ENCODE peak calls at places on chromosomes 16 and 17, in seven cellular contexts. E is testis, U is tibial artery, R is mesothelial cell of epicardium, Q is progenitor cell of endocrine pancreas, Y is fibroblast of the aortic adventitia, V is AG04449. N is an unnamed sample.

GRCh38 chr16:57071840-57072541 is 20.4 kb upstream of the CPNE2 start:
- DNase-seq in U (no peak), Y (peak), Q (no peak), V (no peak), R (no peak), E (no peak), N (no peak)

GRCh38 chr17:79826210-79826680 is 13.0 kb downstream of the CBX4 start:
- DNase-seq in V (no peak), Q (no peak), R (no peak), E (no peak), U (peak), Y (no peak), N (no peak)

GRCh38 chr16:27450836-27451341 is 48.9 kb downstream of the IL21R start:
- DNase-seq in E (no peak), V (no peak), Q (no peak), R (no peak), U (no peak), Y (no peak), N (no peak)

GRCh38 chr17:59332890-59333377 is 1.5 kb downstream of the YPEL2 start:
- DNase-seq in U (peak), R (no peak), E (peak), Q (no peak), V (no peak), Y (peak), N (no peak)

GRCh38 chr17:65362826-65363225 is 198.6 kb downstream of the AXIN2 start:
- DNase-seq in V (no peak), U (no peak), E (no peak), Q (no peak), Y (no peak), R (no peak), N (no peak)

GRCh38 chr17:38562903-38563302 is 42.8 kb downstream of the SRCIN1 start:
- DNase-seq in Y (no peak), E (no peak), Q (no peak), V (no peak), R (no peak), U (no peak), N (no peak)

GRCh38 chr16:70649300-70649699 is 2.9 kb downstream of the IL34 start:
- DNase-seq in R (no peak), Y (peak), V (no peak), Q (no peak), E (no peak), U (no peak), N (no peak)

GRCh38 chr17:49970498-49970897 is 1.5 kb downstream of the DLX4 start:
- DNase-seq in Q (no peak), Y (no peak), V (no peak), U (no peak), E (no peak), R (no peak), N (no peak)

GRCh38 chr17:79023886-79024771 is at the start of gene C1QTNF1:
- DNase-seq in U (peak), V (no peak), Y (peak), E (peak), Q (peak), R (no peak), N (no peak)

GRCh38 chr16:72197556-72197955 is 25.6 kb upstream of the PMFBP1 start:
- DNase-seq in Q (no peak), U (no peak), Y (no peak), E (no peak), V (no peak), R (no peak), N (no peak)

GRCh38 chr17:38925263-38925995 is at the start of gene LASP1NB:
- DNase-seq in Q (no peak), E (peak), Y (peak), U (no peak), R (no peak), V (no peak), N (no peak)

DNA sequence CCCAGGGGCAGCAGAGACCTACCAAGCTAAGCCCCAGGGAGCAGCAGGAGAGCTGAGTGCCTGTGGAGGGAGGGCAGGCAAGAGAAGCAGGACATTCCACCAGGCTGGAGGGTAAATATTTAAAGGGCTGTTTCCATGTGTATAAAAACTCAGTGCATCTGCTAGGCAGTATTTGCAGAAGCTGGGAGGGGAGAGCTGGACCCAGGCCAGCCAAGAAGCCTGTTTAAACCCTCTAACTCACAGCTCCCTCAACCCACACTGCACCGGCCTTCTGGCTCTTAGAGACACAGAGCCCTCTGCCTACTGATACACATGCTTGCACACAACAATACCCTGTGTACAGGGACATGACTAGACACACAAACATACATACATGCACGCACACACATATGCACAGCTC is 22.4 kb upstream of the TMEM132E start:
- DNase-seq in R (no peak), V (no peak), U (no peak), Q (no peak), E (no peak), Y (no peak), N (no peak)
- TF ChIP-seq CTCF in R (no peak), V (no peak), U (no peak), Q (no peak), E (no peak), Y (no peak), N (no peak)

GRCh38 chr17:45284176-45285140 is 22.6 kb upstream of the SPATA32 start:
- DNase-seq in Y (no peak), V (no peak), E (no peak), Q (no peak), U (no peak), R (no peak), N (no peak)
- TF ChIP-seq CTCF in Y (peak), V (peak), E (no peak), Q (peak), U (no peak), R (no peak), N (no peak)

DNA sequence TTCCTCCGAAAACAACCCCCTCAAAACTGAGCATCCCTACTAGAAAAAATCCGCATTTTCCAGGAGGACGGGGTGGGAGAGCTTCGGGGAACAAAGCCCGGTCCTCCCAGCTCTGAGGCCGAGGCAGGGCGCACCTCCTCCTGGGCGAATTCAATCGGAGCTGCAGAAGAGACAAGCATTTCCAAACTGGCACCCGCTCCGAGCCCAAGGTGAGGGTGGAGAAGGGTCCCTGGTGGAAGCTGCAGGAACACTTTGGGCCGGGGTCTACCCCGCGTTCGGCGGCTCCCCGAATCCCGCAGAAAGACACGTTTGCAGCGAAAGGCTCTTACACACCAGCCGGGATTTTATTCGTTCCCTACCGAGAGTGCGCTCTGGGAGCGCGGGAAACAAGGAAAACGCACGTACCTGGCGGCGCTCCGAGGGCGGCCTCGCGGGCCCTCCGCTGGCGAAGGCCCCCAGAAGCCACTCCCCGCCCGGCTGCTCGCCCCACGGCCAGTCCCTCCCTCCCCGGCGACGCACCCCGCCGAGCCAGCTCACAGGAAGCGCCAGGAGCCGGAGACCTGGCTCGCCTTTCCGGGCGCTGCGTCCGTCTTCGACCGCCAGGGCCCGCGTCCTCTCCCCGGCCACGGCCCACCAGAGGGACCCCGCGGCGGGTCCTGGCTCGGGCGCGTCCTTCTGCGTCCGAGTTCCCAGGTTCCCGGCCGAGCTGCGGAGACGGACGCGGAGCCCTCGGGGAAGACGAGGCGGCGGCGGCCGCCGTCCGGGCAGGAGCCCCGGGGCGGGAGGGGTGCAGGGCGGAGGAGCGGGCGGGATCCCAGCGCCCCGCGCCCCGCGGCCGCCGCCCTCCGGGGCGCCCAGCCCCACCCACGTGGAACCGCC is 49.8 kb upstream of the BAHCC1 start:
- DNase-seq in Y (peak), Q (peak), U (peak), V (no peak), R (no peak), E (peak), N (no peak)
- TF ChIP-seq CTCF in Y (peak), Q (peak), U (peak), V (peak), R (peak), E (peak), N (no peak)

DNA sequence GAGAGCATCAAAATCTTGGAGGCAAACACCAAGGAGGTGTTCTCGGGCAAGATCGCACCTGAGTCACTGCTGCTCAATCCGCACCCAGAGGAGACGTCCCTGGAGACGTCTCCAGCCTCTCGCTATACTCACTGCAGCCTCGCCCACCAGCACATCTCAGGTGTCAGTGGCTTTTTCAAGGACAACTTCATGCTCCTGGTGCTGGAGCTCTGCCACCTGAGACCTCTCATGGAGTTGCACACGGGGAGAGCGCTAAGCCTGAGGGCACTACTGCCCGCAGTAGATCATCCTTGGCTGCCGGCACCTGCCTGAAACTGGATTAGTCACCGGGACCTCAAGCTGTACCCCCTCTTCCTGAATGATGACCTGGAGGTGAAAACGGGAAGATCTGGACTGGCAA is 2.6 kb upstream of the MBTPS1 start:
- DNase-seq in E (no peak), V (no peak), U (no peak), Y (no peak), R (no peak), Q (no peak), N (no peak)
- TF ChIP-seq CTCF in E (no peak), V (no peak), U (no peak), Y (no peak), R (no peak), Q (no peak), N (no peak)

DNA sequence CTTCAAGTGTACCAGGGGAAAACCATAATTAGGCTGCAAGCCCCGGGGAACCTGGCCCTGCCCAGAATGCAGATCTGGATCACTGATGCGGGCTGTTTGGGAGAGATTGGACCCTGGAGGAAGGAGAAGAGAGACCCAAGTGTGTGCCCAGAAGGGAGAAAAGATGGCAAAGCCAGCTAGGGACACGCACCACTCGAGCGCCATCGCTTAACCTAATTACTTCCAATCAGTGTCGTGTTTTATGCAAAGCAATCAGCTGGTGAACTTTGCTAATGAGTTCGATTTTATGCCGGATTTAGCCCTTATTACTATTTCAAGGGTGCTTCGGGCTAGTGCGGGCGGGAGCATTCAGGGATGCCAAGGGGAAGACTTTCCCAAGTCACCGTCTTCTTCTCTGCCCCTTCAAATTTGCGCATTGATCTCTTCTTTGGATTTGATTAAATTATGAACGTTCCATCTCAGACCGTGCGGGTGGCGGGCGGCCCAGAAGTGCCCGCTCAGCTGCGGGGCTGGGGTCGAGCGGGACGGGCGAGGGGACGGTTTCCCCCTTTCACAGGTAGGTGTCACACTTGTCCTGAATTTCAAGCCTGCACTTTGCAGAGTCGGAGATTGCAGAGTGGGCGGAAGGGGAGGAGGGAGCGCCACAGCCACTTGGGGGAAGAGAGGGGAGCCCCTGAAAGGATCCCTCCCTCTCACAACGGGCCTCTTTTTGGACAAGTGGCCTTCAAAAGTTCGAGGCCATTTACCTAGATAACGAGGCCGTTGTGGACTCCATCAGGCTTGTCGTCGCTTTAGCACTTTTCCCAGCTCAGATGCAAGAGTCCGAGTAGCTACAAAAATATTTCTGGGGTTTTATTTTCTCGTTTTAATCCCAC is 4.1 kb downstream of the IRX5 start:
- DNase-seq in Y (peak), Q (peak), U (no peak), E (no peak), V (no peak), R (no peak), N (no peak)
- TF ChIP-seq CTCF in Y (no peak), Q (peak), U (no peak), E (no peak), V (peak), R (no peak), N (no peak)

GRCh38 chr16:10122546-10122945 is 59.7 kb downstream of the GRIN2A start:
- DNase-seq in U (no peak), R (no peak), Y (no peak), Q (no peak), V (no peak), E (peak), N (no peak)
- TF ChIP-seq CTCF in U (peak), R (peak), Y (peak), Q (peak), V (peak), E (peak), N (no peak)

N was measured in omental fat pad.